ENCODE peak calls at places on chromosomes 5 and 9, in seven cellular contexts. B, O, C, Z, H, L and S are unnamed samples.

GRCh38 chr5:139686919-139687421 is 38.8 kb downstream of the CXXC5 start:
- ATAC-seq in Z (no peak), B (peak; percentile 64), O (no peak), H (peak; percentile 11), C (no peak), L (no peak), S (no peak)

GRCh38 chr9:131178895-131179294 is 53.5 kb downstream of the NUP214 start:
- ATAC-seq in L (no peak), B (no peak), H (no peak), Z (peak; percentile 1), C (no peak), O (no peak), S (no peak)

GRCh38 chr5:61640631-61641030 is 308.6 kb downstream of the ZSWIM6 start:
- ATAC-seq in O (no peak), C (no peak), Z (no peak), B (no peak), L (no peak), H (no peak), S (no peak)

GRCh38 chr5:42799241-42799608 is 12.5 kb downstream of the SELENOP start:
- ATAC-seq in C (no peak), Z (no peak), H (no peak), L (no peak), O (no peak), B (no peak), S (no peak)

GRCh38 chr5:1564182-1564748 is 40.5 kb upstream of the LPCAT1 start:
- ATAC-seq in B (peak; percentile 52), O (no peak), C (peak; percentile 86), L (peak; percentile 76), Z (peak; percentile 44), H (no peak), S (peak; percentile 30)

GRCh38 chr5:143594913-143595818 is 191.7 kb upstream of the NR3C1 start:
- ATAC-seq in Z (no peak), L (peak; percentile 15), B (peak; percentile 70), C (peak; percentile 32), O (no peak), H (peak; percentile 15), S (no peak)

GRCh38 chr9:2691212-2691611 is 26.1 kb upstream of the KCNV2 start:
- ATAC-seq in O (no peak), H (no peak), L (no peak), B (no peak), C (no peak), Z (no peak), S (no peak)

GRCh38 chr5:141850183-141850768 is 27.9 kb downstream of the PCDH1 start:
- ATAC-seq in C (peak; percentile 8), H (peak; percentile 47), Z (peak; percentile 38), O (peak; percentile 22), B (peak; percentile 40), L (no peak), S (peak; percentile 17)

GRCh38 chr9:73116030-73116429 is 35.6 kb upstream of the ANXA1 start:
- ATAC-seq in Z (peak; percentile 34), O (no peak), C (no peak), L (no peak), H (no peak), B (no peak), S (no peak)

GRCh38 chr9:120925535-120926396 is 830 bp downstream of the TRAF1 start:
- ATAC-seq in C (no peak), B (no peak), Z (peak; percentile 72), O (no peak), H (no peak), L (no peak), S (no peak)

GRCh38 chr5:14385022-14385421 is 196.6 kb upstream of the OTULINL start:
- ATAC-seq in C (no peak), Z (no peak), H (no peak), B (no peak), O (no peak), L (no peak), S (no peak)
- TF ChIP-seq POLR2A in C (no peak), Z (no peak), H (no peak), B (no peak), O (no peak), L (no peak), S (no peak)

DNA sequence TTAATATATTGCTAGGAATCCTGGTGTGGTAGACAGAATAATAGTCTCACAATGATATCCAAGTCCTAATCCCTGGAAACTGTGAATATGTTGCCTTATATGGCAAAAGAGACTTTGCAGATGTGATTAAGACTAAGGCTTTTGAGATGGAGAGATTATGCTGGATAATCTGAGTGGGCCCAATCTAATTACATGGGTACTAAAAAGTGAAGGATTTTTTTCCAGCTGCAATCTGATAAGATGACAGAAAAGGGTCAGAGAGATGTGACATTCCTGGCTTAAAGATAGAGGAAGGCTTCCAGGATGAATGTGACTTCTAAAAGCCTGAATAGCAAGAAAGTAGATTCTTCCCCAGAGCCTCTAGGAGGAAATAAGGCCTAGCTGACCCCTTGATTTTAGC is 80.7 kb upstream of the MPDZ start:
- ATAC-seq in L (no peak), B (no peak), C (no peak), H (no peak), O (no peak), Z (no peak), S (no peak)
- H3K4me1 ChIP-seq in L (no peaks in the 10 kb centered on the region), B (no peaks in the 10 kb centered on the region), C (no peaks in the 10 kb centered on the region), H (no peaks in the 10 kb centered on the region), O (peaks cover 24% of the 10 kb centered on the region), Z (no peaks in the 10 kb centered on the region), S (peaks cover 27% of the 10 kb centered on the region)

GRCh38 chr9:133792721-133793470 is 54.7 kb upstream of the SARDH start:
- ATAC-seq in O (peak; percentile 70), B (peak; percentile 75), Z (peak; percentile 96), L (peak; percentile 78), H (peak; percentile 78), C (peak; percentile 89), S (peak; percentile 78)
- TF ChIP-seq POLR2A in O (no peak), B (no peak), Z (no peak), L (no peak), H (no peak), C (no peak), S (no peak)

GRCh38 chr9:109799792-109800191 is 19.8 kb downstream of the PALM2AKAP2 start:
- ATAC-seq in Z (no peak), B (no peak), L (no peak), O (no peak), C (no peak), H (no peak), S (no peak)
- H3K4me1 ChIP-seq in Z (no peaks in the 10 kb centered on the region), B (no peaks in the 10 kb centered on the region), L (no peaks in the 10 kb centered on the region), O (peaks cover 38% of the 10 kb centered on the region), C (no peaks in the 10 kb centered on the region), H (no peaks in the 10 kb centered on the region), S (peaks cover 2% of the 10 kb centered on the region)

DNA sequence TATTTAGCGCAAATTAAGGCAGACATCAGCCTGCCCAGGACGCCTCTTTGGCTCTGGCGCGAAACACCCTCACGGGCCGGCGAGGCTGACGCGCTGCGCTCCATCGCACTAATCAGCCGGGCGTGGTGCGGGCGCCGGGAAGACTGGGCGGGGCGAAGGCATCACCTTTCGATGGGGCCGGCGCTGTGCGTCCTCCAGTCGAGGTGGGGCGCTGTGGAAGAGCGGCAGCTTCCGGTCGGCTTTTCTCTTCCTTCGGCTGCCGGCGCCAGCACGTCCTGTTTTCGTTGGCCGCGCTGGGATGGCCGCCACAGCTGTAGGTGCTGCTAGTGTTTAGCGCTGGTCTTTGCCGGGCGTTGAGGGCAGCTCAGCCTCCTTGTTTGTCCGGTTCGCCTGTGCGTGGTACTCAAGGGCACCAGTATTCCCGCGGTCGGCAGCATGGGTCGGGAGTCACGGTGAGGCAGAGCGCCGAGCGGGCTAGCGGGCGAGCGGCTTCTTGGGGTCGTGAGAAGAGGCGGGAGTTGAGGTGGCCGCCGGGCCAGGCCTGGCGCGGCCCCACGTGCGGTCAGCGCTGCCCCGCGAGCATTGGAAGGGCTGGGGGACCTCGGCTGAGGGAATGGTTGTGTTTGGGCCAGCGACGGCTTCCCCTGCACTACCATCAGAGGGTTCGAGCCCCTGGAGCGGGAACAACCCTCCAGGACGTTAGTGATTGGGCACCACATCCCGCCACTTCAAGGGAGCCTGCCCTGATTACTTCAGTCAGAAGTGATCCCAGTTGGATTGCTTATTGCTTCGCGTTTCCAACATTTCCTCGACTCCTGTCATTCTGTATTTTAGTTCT is at the start of gene DDX46:
- ATAC-seq in Z (peak; percentile 98), O (peak; percentile 95), H (peak; percentile 99), B (peak; percentile 100), L (peak; percentile 98), C (peak; percentile 97), S (peak; percentile 99)
- TF ChIP-seq POLR2A in Z (peak; percentile 96), O (peak; percentile 74), H (peak; percentile 83), B (peak; percentile 73), L (peak; percentile 82), C (peak; percentile 48), S (peak; percentile 55)

GRCh38 chr9:38026021-38026809 is 42.8 kb downstream of the SHB start:
- ATAC-seq in L (peak; percentile 1), O (peak; percentile 76), Z (peak; percentile 70), C (peak; percentile 79), H (peak; percentile 31), B (peak; percentile 33), S (peak; percentile 80)

GRCh38 chr9:38025166-38025565 is 43.9 kb downstream of the SHB start:
- ATAC-seq in C (no peak), H (no peak), Z (peak; percentile 52), B (no peak), L (no peak), O (no peak), S (no peak)

GRCh38 chr9:38029923-38030638 is 38.9 kb downstream of the SHB start:
- ATAC-seq in B (peak; percentile 64), Z (no peak), C (no peak), H (no peak), L (no peak), O (no peak), S (no peak)

GRCh38 chr9:38026840-38027527 is 42.0 kb downstream of the SHB start:
- ATAC-seq in C (peak; percentile 7), Z (no peak), O (no peak), H (peak; percentile 33), L (no peak), B (no peak), S (no peak)

DNA sequence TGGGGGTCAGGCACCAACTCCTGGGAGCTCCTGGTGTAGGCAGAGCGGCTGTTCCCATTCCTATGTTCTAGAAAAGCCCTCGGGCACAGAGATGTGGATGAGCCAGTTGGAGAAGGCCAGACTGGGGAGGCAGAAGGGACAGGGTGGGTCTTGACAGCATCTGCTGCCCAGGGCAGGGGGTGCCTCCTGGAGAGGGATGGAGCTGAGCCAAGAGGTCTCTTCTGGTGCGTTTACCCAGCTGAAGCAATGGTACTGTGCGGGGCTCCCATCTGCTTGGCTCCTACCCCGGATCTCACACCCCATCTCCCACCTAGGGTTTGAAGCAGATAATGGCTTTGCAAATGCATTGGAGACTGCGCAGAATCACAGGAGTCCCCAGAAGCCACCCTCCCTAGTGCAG is 41.3 kb downstream of the SHB start:
- ATAC-seq in H (no peak), B (no peak), Z (no peak), C (no peak), O (no peak), L (no peak), S (no peak)
- H3K4me1 ChIP-seq in H (peaks cover 74% of the 10 kb centered on the region), B (peaks cover 5% of the 10 kb centered on the region), Z (peaks cover 12% of the 10 kb centered on the region), C (peaks cover 67% of the 10 kb centered on the region), O (peaks cover 63% of the 10 kb centered on the region), L (peaks cover 69% of the 10 kb centered on the region), S (peaks cover 54% of the 10 kb centered on the region)

DNA sequence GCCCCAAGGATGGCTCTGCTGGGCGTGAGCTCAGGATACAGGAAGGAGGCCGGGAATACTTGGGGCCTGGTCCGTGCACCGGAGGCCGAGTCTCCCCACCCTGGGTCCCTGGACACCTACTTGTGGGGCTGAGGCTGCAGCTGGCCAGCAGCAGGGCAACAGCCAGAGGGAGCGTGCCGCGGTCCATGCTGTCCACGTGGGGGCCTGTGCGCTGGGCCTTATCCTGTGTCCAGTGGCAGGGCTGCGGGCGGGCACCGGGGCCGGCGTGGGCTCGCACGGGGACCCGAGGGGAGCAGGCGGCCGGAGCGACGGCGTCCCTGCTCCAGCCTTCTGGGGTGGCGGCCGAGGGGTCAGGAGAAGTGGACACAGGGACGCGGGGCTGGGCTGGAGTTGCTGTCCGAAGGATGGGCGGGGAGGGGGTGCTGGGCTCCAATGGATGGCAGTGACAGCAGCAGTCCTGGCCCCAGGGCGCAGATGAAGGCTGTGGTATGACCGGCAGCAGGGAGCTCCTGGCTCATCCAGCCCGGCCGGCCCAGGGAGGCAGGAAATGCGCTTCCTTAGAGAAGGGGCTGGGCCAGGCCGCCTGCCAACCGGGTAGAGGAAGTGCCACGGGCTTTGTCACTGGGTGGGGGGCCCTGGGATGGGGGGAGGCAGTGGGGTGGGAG is at the start of gene ENG:
- ATAC-seq in C (no peak), L (peak; percentile 47), H (peak; percentile 57), Z (no peak), B (peak; percentile 68), O (peak; percentile 54), S (peak; percentile 67)
- TF ChIP-seq POLR2A in C (no peak), L (peak; percentile 74), H (peak; percentile 55), Z (no peak), B (peak; percentile 31), O (peak; percentile 75), S (peak; percentile 50)